ENCODE peak calls at places on chromosomes 1 and 21, in nine cellular contexts. I is adrenal gland; V is T-helper 9 cell; E is Right ventricle myocardium superior; Y is Daoy; X is DMS153; W is activated CD4-positive, alpha-beta T cell treated with anti-CD3 and anti-CD28 coated beads for 24 hours; Q is heart right ventricle; N is lower lobe of right lung. J is an unnamed sample.

GRCh38 chr21:42097860-42098259 is 26.7 kb downstream of the UMODL1 start:
- DNase-seq in I (peak), V (no peak), E (no peak), Y (peak), X (peak), W (no peak), Q (peak), N (no peak), J (no peak)

GRCh38 chr21:45281411-45282282 is 6.0 kb downstream of the POFUT2 start:
- DNase-seq in I (peak), V (no peak), E (no peak), Y (peak), X (no peak), W (no peak), Q (no peak), N (peak), J (no peak)

GRCh38 chr1:166905930-166906329 is 29.9 kb upstream of the TADA1 start:
- DNase-seq in I (no peak), V (no peak), E (no peak), Y (peak), X (no peak), W (no peak), Q (no peak), N (no peak), J (no peak)

GRCh38 chr1:21291184-21291583 is 921 bp upstream of the ECE1 start:
- DNase-seq in I (no peak), V (no peak), E (no peak), Y (no peak), X (no peak), W (no peak), Q (no peak), N (no peak), J (no peak)

GRCh38 chr1:224054611-224055010 is 59.3 kb upstream of the FBXO28 start:
- DNase-seq in I (no peak), V (no peak), E (no peak), Y (no peak), X (no peak), W (no peak), Q (no peak), N (no peak), J (no peak)

GRCh38 chr1:175514309-175515001 is 228.9 kb downstream of the TNR start:
- DNase-seq in I (no peak), V (no peak), E (peak), Y (peak), X (no peak), W (no peak), Q (peak), N (no peak), J (peak)

GRCh38 chr1:203406446-203407045 is 55.6 kb upstream of the FMOD start:
- DNase-seq in I (peak), V (no peak), E (peak), Y (no peak), X (no peak), W (no peak), Q (peak), N (no peak), J (no peak)

GRCh38 chr1:8497196-8497878 is 179.4 kb downstream of the SLC45A1 start:
- DNase-seq in I (no peak), V (no peak), E (no peak), Y (no peak), X (no peak), W (no peak), Q (no peak), N (no peak), J (no peak)

GRCh38 chr1:82464362-82464931 is 663.7 kb downstream of the ADGRL2 start:
- DNase-seq in I (peak), V (no peak), E (peak), Y (peak), X (peak), W (no peak), Q (peak), N (no peak), J (no peak)

GRCh38 chr1:242447682-242448081 is 76.8 kb downstream of the PLD5 start:
- DNase-seq in I (no peak), V (no peak), E (no peak), Y (no peak), X (no peak), W (no peak), Q (no peak), N (no peak), J (peak)

GRCh38 chr1:42450081-42450480 is 5.7 kb downstream of the ZMYND12 start:
- DNase-seq in I (no peak), V (no peak), E (no peak), Y (no peak), X (no peak), W (no peak), Q (no peak), N (no peak), J (no peak)

GRCh38 chr1:8941906-8942305 is 3.8 kb upstream of the CA6 start:
- DNase-seq in I (no peak), V (no peak), E (no peak), Y (peak), X (no peak), W (no peak), Q (no peak), N (no peak), J (no peak)

GRCh38 chr1:182611326-182611725 is 7.1 kb upstream of the RGS16 start:
- DNase-seq in I (no peak), V (no peak), E (no peak), Y (no peak), X (peak), W (no peak), Q (no peak), N (no peak), J (no peak)

GRCh38 chr1:43930949-43931275 is 2.7 kb upstream of the ARTN start:
- DNase-seq in I (no peak), V (no peak), E (no peak), Y (no peak), X (no peak), W (no peak), Q (no peak), N (no peak), J (no peak)

GRCh38 chr1:230543085-230543484 is 99.2 kb upstream of the COG2 start:
- DNase-seq in I (no peak), V (no peak), E (no peak), Y (no peak), X (no peak), W (no peak), Q (no peak), N (no peak), J (no peak)

GRCh38 chr21:40686526-40686925 is 160.4 kb downstream of the DSCAM start:
- DNase-seq in I (no peak), V (no peak), E (no peak), Y (no peak), X (no peak), W (no peak), Q (no peak), N (no peak), J (no peak)